ENCODE peak calls at places on chromosomes 2 and 18, in eight cellular contexts. B, Z, G, C, T, S, Q and P are unnamed samples.

GRCh38 chr2:127485051-127485693 is 41.1 kb downstream of the IWS1 start:
- DNase-seq in B (no peak), Z (no peak), G (no peak), C (no peak), T (no peak), S (no peak), Q (no peak), P (no peak)

GRCh38 chr2:46686811-46687210 is 207.4 kb downstream of the TMEM247 start:
- DNase-seq in B (no peak), Z (no peak), G (no peak), C (no peak), T (no peak), S (no peak), Q (no peak), P (no peak)

GRCh38 chr18:48017625-48018024 is 87.2 kb upstream of the SMAD2 start:
- DNase-seq in B (no peak), Z (no peak), G (no peak), C (no peak), T (no peak), S (peak), Q (no peak), P (no peak)

GRCh38 chr2:50512397-50512796 is 519.5 kb downstream of the NRXN1 start:
- DNase-seq in B (no peak), Z (no peak), G (no peak), C (no peak), T (no peak), S (no peak), Q (no peak), P (no peak)

GRCh38 chr2:64919261-64919660 is 69.9 kb upstream of the SLC1A4 start:
- DNase-seq in B (no peak), Z (no peak), G (no peak), C (no peak), T (no peak), S (no peak), Q (no peak), P (no peak)

GRCh38 chr2:196314780-196315179 is 143.4 kb upstream of the STK17B start:
- DNase-seq in B (no peak), Z (peak), G (no peak), C (no peak), T (no peak), S (peak), Q (no peak), P (no peak)

GRCh38 chr18:77101410-77102245 is 31.0 kb downstream of the MBP start:
- DNase-seq in B (peak), Z (peak), G (peak), C (no peak), T (peak), S (peak), Q (peak), P (no peak)

GRCh38 chr2:50328680-50329079 is 703.3 kb downstream of the NRXN1 start:
- DNase-seq in B (no peak), Z (no peak), G (no peak), C (no peak), T (no peak), S (no peak), Q (no peak), P (no peak)

GRCh38 chr2:79630972-79631551 is 118.2 kb downstream of the CTNNA2 start:
- DNase-seq in B (no peak), Z (no peak), G (no peak), C (peak), T (no peak), S (no peak), Q (no peak), P (no peak)

GRCh38 chr2:28896906-28897305 is 2.4 kb downstream of the WDR43 start:
- DNase-seq in B (no peak), Z (peak), G (no peak), C (no peak), T (no peak), S (no peak), Q (no peak), P (no peak)

GRCh38 chr2:1593371-1594205 is 150.7 kb downstream of the PXDN start:
- DNase-seq in B (peak), Z (peak), G (peak), C (no peak), T (no peak), S (peak), Q (no peak), P (no peak)

GRCh38 chr2:15668611-15669305 is 77.1 kb downstream of the DDX1 start:
- DNase-seq in B (no peak), Z (peak), G (no peak), C (peak), T (no peak), S (peak), Q (no peak), P (no peak)

GRCh38 chr18:59719533-59720325 is 22.5 kb upstream of the CCBE1 start:
- DNase-seq in B (no peak), Z (peak), G (no peak), C (no peak), T (no peak), S (peak), Q (no peak), P (no peak)

GRCh38 chr2:160363961-160364733 is 129.5 kb downstream of the RBMS1 start:
- DNase-seq in B (no peak), Z (no peak), G (no peak), C (no peak), T (no peak), S (no peak), Q (no peak), P (no peak)

GRCh38 chr2:23381084-23381483 is 3.9 kb upstream of the KLHL29 start:
- DNase-seq in B (no peak), Z (peak), G (peak), C (peak), T (no peak), S (peak), Q (no peak), P (peak)

GRCh38 chr2:206004004-206004693 is 81.8 kb downstream of the INO80D start:
- DNase-seq in B (no peak), Z (no peak), G (no peak), C (peak), T (no peak), S (peak), Q (no peak), P (no peak)

GRCh38 chr2:201358684-201359083 is 1.5 kb upstream of the FLACC1 start:
- DNase-seq in B (no peak), Z (peak), G (no peak), C (no peak), T (no peak), S (peak), Q (no peak), P (no peak)

GRCh38 chr2:144912206-144912605 is 392.3 kb upstream of the ZEB2 start:
- DNase-seq in B (no peak), Z (no peak), G (no peak), C (no peak), T (no peak), S (no peak), Q (no peak), P (no peak)

GRCh38 chr18:75638223-75638596 is 210.7 kb upstream of the SMIM21 start:
- DNase-seq in B (no peak), Z (peak), G (no peak), C (no peak), T (peak), S (peak), Q (no peak), P (no peak)

GRCh38 chr2:66233981-66234380 is 200.9 kb upstream of the MEIS1 start:
- DNase-seq in B (no peak), Z (no peak), G (no peak), C (no peak), T (no peak), S (no peak), Q (no peak), P (no peak)
- H3K4me3 ChIP-seq in B (no peak), Z (no peak), G (no peak), C (no peak), T (no peak), S (no peak), Q (no peak), P (no peak)

DNA sequence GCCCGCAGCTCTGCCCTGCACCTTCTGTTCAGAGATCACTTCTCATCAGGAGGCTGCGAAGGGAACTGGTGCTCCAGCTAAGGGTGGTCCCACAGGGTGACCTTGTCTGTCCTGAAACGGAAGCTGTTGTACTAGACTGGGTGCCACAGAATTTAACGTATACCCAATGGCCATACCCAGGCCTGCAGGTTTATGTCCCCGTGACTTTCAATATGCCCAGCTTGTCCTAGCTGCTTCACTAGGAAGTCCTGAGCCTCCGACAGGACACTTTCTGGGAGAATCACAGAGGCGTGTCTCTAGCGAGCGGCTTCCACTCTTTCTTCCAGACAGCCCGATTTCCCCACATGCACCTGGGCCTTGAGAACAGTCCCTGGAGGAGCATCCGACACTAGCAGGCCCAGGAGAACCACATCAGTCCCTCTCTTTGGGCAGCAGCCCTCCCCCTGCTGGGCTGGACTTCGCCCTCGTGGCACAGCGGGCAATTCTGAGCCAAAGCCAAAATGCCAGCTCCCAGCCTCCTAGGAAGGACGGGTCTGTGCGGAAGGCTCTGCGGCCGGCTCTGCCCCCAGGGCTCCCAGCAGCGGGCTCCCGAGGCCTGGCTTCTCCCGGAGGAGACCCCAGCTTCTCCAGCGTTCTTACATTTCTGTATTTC is 91.9 kb upstream of the OTOS start:
- DNase-seq in B (peak), Z (no peak), G (no peak), C (no peak), T (no peak), S (no peak), Q (no peak), P (no peak)
- H3K4me3 ChIP-seq in B (no peak), Z (no peak), G (no peak), C (peak), T (no peak), S (no peak), Q (no peak), P (no peak)

GRCh38 chr2:120347387-120348010 is 1.6 kb downstream of the INHBB start:
- DNase-seq in B (no peak), Z (peak), G (no peak), C (no peak), T (no peak), S (no peak), Q (no peak), P (no peak)
- H3K4me3 ChIP-seq in B (peak), Z (no peak), G (peak), C (no peak), T (peak), S (no peak), Q (no peak), P (no peak)

DNA sequence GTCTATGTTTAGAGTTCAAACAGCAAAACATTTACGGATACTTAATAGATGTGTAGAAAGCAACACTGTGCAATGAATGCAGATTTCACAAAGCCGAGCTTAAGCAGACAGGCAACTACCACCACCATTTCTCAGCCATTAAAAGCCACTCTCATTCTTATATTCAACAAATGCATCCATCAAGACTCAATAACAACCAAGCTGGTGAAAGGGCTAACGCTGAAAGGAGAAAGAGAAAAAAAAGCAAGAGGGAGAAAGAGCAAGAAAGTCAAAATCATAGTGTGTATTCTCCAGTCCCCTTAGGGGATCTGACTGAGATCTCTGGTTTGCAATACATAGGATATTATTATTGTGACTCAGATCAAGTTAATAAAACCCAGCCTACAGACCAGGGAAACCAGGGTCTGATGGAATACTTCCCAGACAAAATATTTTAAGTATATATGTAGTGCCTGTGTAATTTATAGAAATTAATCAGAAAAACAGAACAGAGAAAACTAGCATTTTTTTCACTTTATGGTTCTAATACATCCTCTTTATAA is 14.1 kb downstream of the SATB2 start:
- DNase-seq in B (no peak), Z (peak), G (no peak), C (no peak), T (no peak), S (no peak), Q (no peak), P (no peak)
- H3K4me3 ChIP-seq in B (no peak), Z (no peak), G (no peak), C (no peak), T (no peak), S (no peak), Q (no peak), P (no peak)

GRCh38 chr2:74010087-74010541 is 25.4 kb downstream of the TET3 start:
- DNase-seq in B (no peak), Z (no peak), G (peak), C (no peak), T (no peak), S (peak), Q (no peak), P (no peak)
- H3K4me3 ChIP-seq in B (peak), Z (no peak), G (no peak), C (no peak), T (no peak), S (no peak), Q (no peak), P (no peak)

DNA sequence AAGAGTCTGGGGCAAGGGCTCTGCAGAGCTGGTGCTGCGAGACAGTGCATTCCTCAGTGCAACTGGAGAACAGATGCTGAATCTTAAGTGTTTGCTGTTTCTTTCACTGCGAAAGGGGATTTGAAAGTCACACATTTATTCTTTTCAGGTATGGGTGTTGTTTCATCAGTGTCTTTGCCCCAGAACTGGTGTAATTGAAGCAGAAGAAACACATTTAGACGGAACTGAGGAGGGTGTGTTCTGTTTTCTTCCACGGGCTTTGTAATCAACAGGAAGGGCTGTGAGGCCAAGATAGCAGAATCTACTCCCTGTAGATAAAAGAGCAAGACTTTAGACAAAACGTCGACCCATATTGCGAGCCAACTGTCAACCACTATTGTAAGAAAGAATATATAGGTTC is 151.9 kb downstream of the EPHA4 start:
- DNase-seq in B (no peak), Z (no peak), G (no peak), C (no peak), T (no peak), S (no peak), Q (no peak), P (no peak)
- H3K4me3 ChIP-seq in B (no peak), Z (no peak), G (no peak), C (no peak), T (no peak), S (no peak), Q (no peak), P (no peak)